ENCODE peak calls at places on chromosomes 5 and 9, in seven cellular contexts. A, T, X, S, Q, H and V are unnamed samples.

GRCh38 chr5:151202381-151203139 is 21.3 kb downstream of the CCDC69 start:
- DNase-seq in A (peak; percentile 90), T (peak; percentile 49), X (no peak), S (no peak), Q (no peak), H (no peak), V (no peak)

GRCh38 chr5:55338092-55338613 is 30.4 kb downstream of the MTREX start:
- DNase-seq in A (no peak), T (no peak), X (no peak), S (no peak), Q (no peak), H (no peak), V (no peak)

GRCh38 chr5:1827410-1828397 is 26.5 kb downstream of the NDUFS6 start:
- DNase-seq in A (no peak), T (peak; percentile 28), X (no peak), S (no peak), Q (no peak), H (peak; percentile 94), V (peak; percentile 46)

GRCh38 chr9:108356806-108357205 is 499.0 kb downstream of the ACTL7B start:
- DNase-seq in A (peak; percentile 10), T (no peak), X (no peak), S (no peak), Q (no peak), H (no peak), V (no peak)

GRCh38 chr9:84070590-84070989 is 90.0 kb downstream of the RMI1 start:
- DNase-seq in A (peak; percentile 55), T (no peak), X (no peak), S (no peak), Q (no peak), H (no peak), V (no peak)

GRCh38 chr5:80389575-80389974 is 18.3 kb upstream of the ZFYVE16 start:
- DNase-seq in A (no peak), T (no peak), X (no peak), S (no peak), Q (no peak), H (no peak), V (no peak)

GRCh38 chr5:139925650-139926640 is 117.2 kb downstream of the NRG2 start:
- DNase-seq in A (peak; percentile 70), T (no peak), X (no peak), S (no peak), Q (no peak), H (peak; percentile 4), V (no peak)

GRCh38 chr9:16848189-16848588 is 22.3 kb downstream of the BNC2 start:
- DNase-seq in A (no peak), T (no peak), X (no peak), S (no peak), Q (no peak), H (no peak), V (no peak)

GRCh38 chr5:60382761-60383160 is 317.2 kb downstream of the DEPDC1B start:
- DNase-seq in A (peak; percentile 35), T (no peak), X (no peak), S (no peak), Q (no peak), H (no peak), V (peak; percentile 32)

GRCh38 chr5:57002959-57003485 is 51.1 kb upstream of the MIER3 start:
- DNase-seq in A (peak; percentile 27), T (no peak), X (no peak), S (no peak), Q (no peak), H (no peak), V (peak; percentile 59)

GRCh38 chr9:127520941-127521918 is 69.9 kb downstream of the LRSAM1 start:
- DNase-seq in A (peak; percentile 94), T (no peak), X (peak; percentile 62), S (no peak), Q (no peak), H (peak; percentile 80), V (peak; percentile 85)

GRCh38 chr5:84058561-84058960 is 326.1 kb downstream of the EDIL3 start:
- DNase-seq in A (no peak), T (no peak), X (no peak), S (no peak), Q (no peak), H (no peak), V (no peak)

GRCh38 chr9:114606068-114606467 is 5.0 kb upstream of the TMEM268 start:
- DNase-seq in A (no peak), T (no peak), X (no peak), S (no peak), Q (no peak), H (peak; percentile 37), V (peak; percentile 55)